ENCODE peak calls at places on chromosomes 4 and X, in eight cellular contexts. H, Z, S, E, N, O, X and U are unnamed samples.

GRCh38 chrX:115713465-115713864 is 152.5 kb downstream of the PLS3 start:
- DNase-seq in H (no peak), Z (no peak), S (no peak), E (no peak), N (no peak), O (no peak), X (no peak), U (no peak)

GRCh38 chrX:50769389-50770063 is 44.5 kb downstream of the SHROOM4 start:
- DNase-seq in H (no peak), Z (no peak), S (no peak), E (peak), N (no peak), O (no peak), X (no peak), U (no peak)

GRCh38 chrX:12958059-12958458 is 16.9 kb upstream of the TMSB4X start:
- DNase-seq in H (no peak), Z (no peak), S (no peak), E (no peak), N (no peak), O (no peak), X (no peak), U (no peak)

GRCh38 chrX:47623540-47624027 is 3.9 kb upstream of the SYN1 start:
- DNase-seq in H (no peak), Z (peak), S (no peak), E (peak), N (no peak), O (peak), X (peak), U (peak)

GRCh38 chrX:39204945-39205344 is 403.7 kb downstream of the MID1IP1 start:
- DNase-seq in H (no peak), Z (no peak), S (no peak), E (no peak), N (no peak), O (no peak), X (no peak), U (no peak)

GRCh38 chrX:73262991-73263390 is 48.3 kb upstream of the NAP1L2 start:
- DNase-seq in H (no peak), Z (peak), S (no peak), E (peak), N (no peak), O (no peak), X (no peak), U (peak)

GRCh38 chr4:168667397-168667796 is 170.5 kb downstream of the PALLD start:
- DNase-seq in H (no peak), Z (no peak), S (no peak), E (peak), N (no peak), O (no peak), X (no peak), U (no peak)

GRCh38 chrX:56728752-56729151 is 291 bp upstream of the NBDY start:
- DNase-seq in H (no peak), Z (peak), S (no peak), E (peak), N (no peak), O (peak), X (peak), U (peak)

GRCh38 chr4:114659386-114660008 is 60.9 kb downstream of the UGT8 start:
- DNase-seq in H (no peak), Z (no peak), S (peak), E (peak), N (no peak), O (peak), X (peak), U (peak)

GRCh38 chr4:82864336-82865001 is 26.5 kb downstream of the SEC31A start:
- DNase-seq in H (no peak), Z (no peak), S (no peak), E (no peak), N (no peak), O (no peak), X (no peak), U (no peak)

GRCh38 chr4:83489711-83490326 is 4.9 kb upstream of the ABRAXAS1 start:
- DNase-seq in H (no peak), Z (no peak), S (no peak), E (no peak), N (no peak), O (no peak), X (no peak), U (no peak)